ENCODE peak calls at places on chromosomes 12 and 14, in eight cellular contexts. U, E, D, B, Q, P, S and N are unnamed samples.

GRCh38 chr12:124898200-124898950 is 16.1 kb downstream of the UBC start:
- DNase-seq in D (no peak), B (peak; percentile 60), E (peak; percentile 44), P (no peak), Q (no peak), S (peak; percentile 35), U (peak; percentile 47), N (no peak)

GRCh38 chr12:6871052-6871957 is 1.8 kb downstream of the SPSB2 start:
- DNase-seq in S (no peak), U (no peak), B (no peak), Q (no peak), P (no peak), D (peak; percentile 5), E (no peak), N (no peak)

GRCh38 chr12:84638811-84639368 is 273.7 kb downstream of the SLC6A15 start:
- DNase-seq in P (no peak), S (no peak), Q (peak; percentile 72), U (no peak), D (no peak), E (no peak), B (no peak), N (no peak)

GRCh38 chr12:34299802-34300193 is 277.5 kb downstream of the ALG10 start:
- DNase-seq in E (no peak), B (no peak), Q (no peak), U (no peak), S (no peak), D (no peak), P (no peak), N (no peak)

GRCh38 chr14:21039585-21040369 is 2.4 kb upstream of the RNASE7 start:
- DNase-seq in Q (peak; percentile 65), P (peak; percentile 73), B (no peak), U (peak; percentile 49), D (peak; percentile 67), S (no peak), E (no peak), N (no peak)

GRCh38 chr14:101843665-101844064 is 82.2 kb downstream of the PPP2R5C start:
- DNase-seq in Q (no peak), B (no peak), P (no peak), U (no peak), E (no peak), D (no peak), S (no peak), N (no peak)

GRCh38 chr12:69330475-69331473 is 17.4 kb upstream of the LYZ start:
- DNase-seq in Q (no peak), E (peak; percentile 28), D (peak; percentile 4), S (peak; percentile 18), U (no peak), B (no peak), P (no peak), N (no peak)

GRCh38 chr12:64180951-64181350 is 41.1 kb downstream of the KICS2 start:
- DNase-seq in U (no peak), B (no peak), D (peak; percentile 65), Q (peak; percentile 71), P (no peak), E (no peak), S (no peak), N (no peak)

GRCh38 chr14:91078095-91078737 is 17.8 kb upstream of the RPS6KA5 start:
- DNase-seq in Q (no peak), B (no peak), E (no peak), D (no peak), U (no peak), P (no peak), S (peak; percentile 24), N (no peak)

GRCh38 chr12:12819752-12820311 is 6.7 kb downstream of the DDX47 start:
- DNase-seq in E (no peak), B (no peak), S (no peak), P (no peak), Q (peak; percentile 99), U (no peak), D (peak; percentile 94), N (no peak)

GRCh38 chr14:66284346-66284745 is 201.8 kb upstream of the CCDC196 start:
- DNase-seq in U (no peak), P (no peak), E (no peak), Q (peak; percentile 32), B (no peak), D (peak; percentile 19), S (no peak), N (no peak)

GRCh38 chr12:18391136-18391535 is 129.8 kb downstream of the PIK3C2G start:
- DNase-seq in P (no peak), U (no peak), B (no peak), D (no peak), E (no peak), S (no peak), Q (no peak), N (no peak)

GRCh38 chr12:38911611-38912010 is 6.2 kb upstream of the CPNE8 start:
- DNase-seq in S (no peak), U (no peak), P (no peak), D (no peak), E (no peak), B (no peak), Q (no peak), N (no peak)

GRCh38 chr12:85280138-85280983 is at the start of gene ALX1:
- DNase-seq in E (no peak), B (no peak), P (no peak), S (no peak), Q (peak; percentile 40), U (peak; percentile 91), D (peak; percentile 44), N (no peak)

GRCh38 chr12:131528144-131528543 is 182.7 kb upstream of the SFSWAP start:
- DNase-seq in P (no peak), Q (no peak), S (no peak), E (no peak), D (no peak), B (no peak), U (no peak), N (no peak)

GRCh38 chr12:122009741-122010140 is 11.9 kb upstream of the BCL7A start:
- DNase-seq in E (no peak), D (no peak), U (no peak), S (no peak), Q (no peak), P (no peak), B (no peak), N (no peak)

GRCh38 chr12:125614058-125614457 is 548.8 kb downstream of the AACS start:
- DNase-seq in B (no peak), Q (no peak), D (no peak), S (no peak), E (no peak), U (no peak), P (no peak), N (no peak)

GRCh38 chr14:106067935-106068334 is 541.6 kb downstream of the TMEM121 start:
- DNase-seq in D (no peak), Q (no peak), S (no peak), P (no peak), B (no peak), U (no peak), E (no peak), N (no peak)

GRCh38 chr12:65784616-65785015 is 39.7 kb upstream of the HMGA2 start:
- DNase-seq in S (no peak), D (no peak), P (no peak), E (no peak), U (no peak), Q (no peak), B (no peak), N (no peak)

GRCh38 chr12:10363922-10364838 is 25.7 kb downstream of the KLRK1 start:
- DNase-seq in Q (peak; percentile 66), P (no peak), U (no peak), S (no peak), E (no peak), D (peak; percentile 56), B (no peak), N (no peak)

GRCh38 chr14:105414456-105415371 is 4.9 kb upstream of the MTA1 start:
- DNase-seq in D (peak; percentile 68), S (peak; percentile 67), B (peak; percentile 83), P (peak; percentile 65), Q (peak; percentile 73), E (peak; percentile 44), U (peak; percentile 75), N (no peak)

GRCh38 chr14:76502219-76502618 is 126.3 kb downstream of the ESRRB start:
- DNase-seq in P (no peak), E (no peak), S (no peak), B (no peak), Q (no peak), D (no peak), U (no peak), N (no peak)

GRCh38 chr14:44149597-44149996 is 357.5 kb downstream of the FSCB start:
- DNase-seq in S (no peak), B (no peak), D (no peak), Q (no peak), U (peak; percentile 90), P (peak; percentile 58), E (no peak), N (no peak)

GRCh38 chr12:75814856-75815754 is 216.5 kb downstream of the PHLDA1 start:
- DNase-seq in P (peak; percentile 78), D (peak; percentile 98), U (no peak), Q (peak; percentile 97), S (no peak), B (no peak), E (no peak), N (no peak)

GRCh38 chr12:117047810-117048584 is 51.2 kb downstream of the TESC start:
- DNase-seq in Q (peak; percentile 60), B (no peak), E (no peak), D (peak; percentile 10), P (no peak), U (no peak), S (no peak), N (no peak)

GRCh38 chr12:110531741-110532333 is 29.7 kb downstream of the RAD9B start:
- DNase-seq in D (peak; percentile 77), E (no peak), P (no peak), B (no peak), U (no peak), S (no peak), Q (peak; percentile 53), N (no peak)

GRCh38 chr14:61502459-61503093 is 181.2 kb downstream of the PRKCH start:
- DNase-seq in U (peak; percentile 88), S (no peak), Q (no peak), D (no peak), P (no peak), B (no peak), E (no peak), N (no peak)

GRCh38 chr12:54824402-54824801 is 29.9 kb upstream of the MUCL1 start:
- DNase-seq in D (no peak), E (no peak), Q (no peak), U (no peak), B (no peak), P (no peak), S (no peak), N (no peak)

GRCh38 chr14:94320243-94320642 is 2.9 kb downstream of the SERPINA6 start:
- DNase-seq in D (no peak), E (no peak), Q (no peak), P (peak; percentile 34), B (no peak), U (no peak), S (no peak), N (no peak)

GRCh38 chr12:52672321-52672933 is 7.8 kb downstream of the KRT1 start:
- DNase-seq in S (no peak), Q (peak; percentile 5), P (no peak), B (no peak), D (no peak), U (no peak), E (no peak), N (no peak)

GRCh38 chr14:105939810-105940508 is 413.6 kb downstream of the TMEM121 start:
- DNase-seq in E (no peak), D (no peak), S (no peak), B (no peak), P (no peak), Q (no peak), U (no peak), N (no peak)

GRCh38 chr14:27114180-27114579 is 516.3 kb upstream of the NOVA1 start:
- DNase-seq in Q (no peak), S (no peak), U (no peak), P (no peak), E (no peak), D (no peak), B (no peak), N (no peak)

GRCh38 chr12:21971344-21971743 is 30.1 kb upstream of the ABCC9 start:
- DNase-seq in Q (no peak), D (no peak), E (no peak), P (no peak), U (no peak), S (no peak), B (no peak), N (no peak)

GRCh38 chr14:105496831-105497591 is 6.0 kb downstream of the TEDC1 start:
- DNase-seq in U (no peak), Q (no peak), P (no peak), B (peak; percentile 20), E (no peak), D (no peak), S (no peak), N (no peak)